ENCODE peak calls at places on chromosome 13, in five cellular contexts. R is activated T-cell treated with anti-CD3 and anti-CD28 coated beads, Interleukin-2, amount 50 U/mL, for 48 hours; K is M059J; E is CD4-positive, alpha-beta memory T cell; M is colonic mucosa. S is an unnamed sample.

GRCh38 chr13:44605711-44606110 is 29.6 kb upstream of the TSC22D1 start:
- DNase-seq in K (no peak), E (no peak), R (no peak), M (no peak), S (no peak)

GRCh38 chr13:113815151-113816058 is 48.5 kb downstream of the GAS6 start:
- DNase-seq in M (no peak), E (peak; percentile 30), R (peak; percentile 62), K (no peak), S (no peak)

GRCh38 chr13:97221989-97222700 is at the start of gene MBNL2:
- DNase-seq in M (peak; percentile 96), R (peak; percentile 89), E (peak; percentile 89), K (peak; percentile 92), S (peak; percentile 96)

GRCh38 chr13:34970961-34971360 is 28.9 kb downstream of the NBEA start:
- DNase-seq in M (no peak), E (no peak), R (no peak), K (peak; percentile 51), S (no peak)

GRCh38 chr13:106566682-106567420 is 1.1 kb downstream of the ARGLU1 start:
- DNase-seq in K (peak; percentile 61), R (peak; percentile 67), E (no peak), M (peak; percentile 77), S (peak; percentile 36)

GRCh38 chr13:91347996-91348905 is 764 bp downstream of the MIR17HG start:
- DNase-seq in E (peak; percentile 79), K (peak; percentile 11), R (peak; percentile 82), M (peak; percentile 51), S (no peak)

GRCh38 chr13:43405457-43405856 is 381.3 kb downstream of the ENOX1 start:
- DNase-seq in K (peak; percentile 78), M (no peak), E (no peak), R (no peak), S (peak; percentile 79)

GRCh38 chr13:23427342-23428182 is 5.9 kb downstream of the SACS start:
- DNase-seq in K (peak; percentile 92), M (no peak), R (no peak), E (no peak), S (peak; percentile 86)

GRCh38 chr13:48278806-48279205 is 24.7 kb upstream of the RB1 start:
- DNase-seq in E (no peak), M (no peak), R (no peak), K (no peak), S (no peak)

GRCh38 chr13:21395953-21396352 is 63.1 kb downstream of the ZDHHC20 start:
- DNase-seq in M (no peak), R (peak; percentile 42), K (no peak), E (peak; percentile 41), S (no peak)

GRCh38 chr13:70959376-70959775 is 851.1 kb upstream of the KLHL1 start:
- DNase-seq in K (no peak), M (no peak), E (no peak), R (no peak), S (no peak)

GRCh38 chr13:26502826-26503225 is 54.7 kb upstream of the WASF3 start:
- DNase-seq in E (no peak), K (peak; percentile 50), M (no peak), R (peak; percentile 43), S (no peak)

GRCh38 chr13:49560270-49561063 is 24.9 kb downstream of the RCBTB1 start:
- DNase-seq in K (no peak), R (no peak), E (no peak), M (no peak), S (peak; percentile 83)

GRCh38 chr13:33578786-33579185 is 239.2 kb upstream of the RFC3 start:
- DNase-seq in M (no peak), R (no peak), E (no peak), K (peak; percentile 18), S (peak; percentile 25)

GRCh38 chr13:108154421-108154858 is 60.9 kb downstream of the LIG4 start:
- DNase-seq in E (no peak), M (peak; percentile 68), R (no peak), K (no peak), S (peak; percentile 68)

GRCh38 chr13:22278336-22278929 is 607.6 kb downstream of the FGF9 start:
- DNase-seq in R (peak; percentile 75), M (peak; percentile 66), K (peak; percentile 1), E (peak; percentile 68), S (peak; percentile 29)

GRCh38 chr13:93714171-93714570 is 487.6 kb downstream of the GPC6 start:
- DNase-seq in K (peak; percentile 20), M (no peak), R (no peak), E (no peak), S (no peak)

GRCh38 chr13:74067818-74068217 is 66.4 kb downstream of the KLF12 start:
- DNase-seq in E (no peak), R (no peak), K (peak; percentile 64), M (no peak), S (no peak)

S was measured in renal cortical epithelial cell.